ENCODE peak calls at places on chromosomes 12 and 14, in seven cellular contexts. U is BJ, B is foreskin fibroblast, V is colonic mucosa, H is psoas muscle, D is lung, T is fibroblast of pulmonary artery. G is an unnamed sample.

GRCh38 chr12:124774054-124774461 is 89.6 kb downstream of the SCARB1 start:
- DNase-seq in U (no peak), B (no peak), V (no peak), H (no peak), D (peak; percentile 46), T (peak; percentile 49), G (peak; percentile 67)

GRCh38 chr14:65255583-65256443 is 153.5 kb upstream of the MAX start:
- DNase-seq in U (no peak), B (peak; percentile 27), V (peak; percentile 94), H (no peak), D (peak; percentile 42), T (peak; percentile 38), G (peak; percentile 48)

GRCh38 chr14:65373671-65374039 is 38.9 kb upstream of the FUT8 start:
- DNase-seq in U (no peak), B (peak; percentile 41), V (no peak), H (no peak), D (no peak), T (no peak), G (no peak)

GRCh38 chr12:86660488-86661171 is 404.4 kb upstream of the MGAT4C start:
- DNase-seq in U (no peak), B (peak; percentile 69), V (no peak), H (no peak), D (no peak), T (peak; percentile 49), G (peak; percentile 18)

GRCh38 chr14:102314242-102315011 is 5.1 kb upstream of the ZNF839 start:
- DNase-seq in U (no peak), B (peak; percentile 93), V (peak; percentile 88), H (peak; percentile 85), D (peak; percentile 83), T (peak; percentile 87), G (peak; percentile 91)

GRCh38 chr12:23359975-23360638 is 589.4 kb downstream of the SOX5 start:
- DNase-seq in U (no peak), B (no peak), V (no peak), H (no peak), D (no peak), T (no peak), G (no peak)

GRCh38 chr12:50763637-50764115 is at the start of gene ATF1:
- DNase-seq in U (peak; percentile 55), B (peak; percentile 98), V (peak; percentile 90), H (peak; percentile 92), D (peak; percentile 90), T (peak; percentile 94), G (peak; percentile 94)

GRCh38 chr12:4849024-4849594 is 60.6 kb upstream of the KCNA1 start:
- DNase-seq in U (no peak), B (peak; percentile 56), V (no peak), H (no peak), D (no peak), T (peak; percentile 58), G (peak; percentile 63)

GRCh38 chr12:126095748-126096510 is 1030.7 kb downstream of the AACS start:
- DNase-seq in U (no peak), B (no peak), V (no peak), H (no peak), D (no peak), T (no peak), G (no peak)

GRCh38 chr12:51326762-51327439 is 2.9 kb upstream of the BIN2 start:
- DNase-seq in U (peak; percentile 26), B (peak; percentile 63), V (no peak), H (peak; percentile 23), D (no peak), T (peak; percentile 92), G (peak; percentile 79)

GRCh38 chr14:64955297-64955696 is 12.8 kb upstream of the GPX2 start:
- DNase-seq in U (no peak), B (no peak), V (no peak), H (no peak), D (no peak), T (no peak), G (no peak)

GRCh38 chr12:9673404-9674225 is 4.1 kb downstream of the CLEC2D start:
- DNase-seq in U (peak; percentile 63), B (peak; percentile 94), V (peak; percentile 34), H (peak; percentile 42), D (peak; percentile 56), T (peak; percentile 93), G (peak; percentile 93)

GRCh38 chr12:76158518-76159321 is 74.2 kb upstream of the NAP1L1 start:
- DNase-seq in U (peak; percentile 56), B (peak; percentile 84), V (peak; percentile 45), H (peak; percentile 26), D (peak; percentile 39), T (peak; percentile 70), G (peak; percentile 83)

GRCh38 chr12:94277426-94278000 is 129.1 kb downstream of the PLXNC1 start:
- DNase-seq in U (no peak), B (peak; percentile 50), V (no peak), H (no peak), D (no peak), T (no peak), G (peak; percentile 27)

GRCh38 chr12:65952737-65953209 is 128.5 kb downstream of the HMGA2 start:
- DNase-seq in U (no peak), B (peak; percentile 75), V (peak; percentile 31), H (no peak), D (no peak), T (no peak), G (no peak)

GRCh38 chr12:6909421-6910145 is 4.8 kb upstream of the ENO2 start:
- DNase-seq in U (no peak), B (no peak), V (no peak), H (no peak), D (no peak), T (no peak), G (no peak)

GRCh38 chr12:50739611-50740010 is 24.3 kb upstream of the ATF1 start:
- DNase-seq in U (no peak), B (no peak), V (no peak), H (no peak), D (no peak), T (no peak), G (no peak)

DNA sequence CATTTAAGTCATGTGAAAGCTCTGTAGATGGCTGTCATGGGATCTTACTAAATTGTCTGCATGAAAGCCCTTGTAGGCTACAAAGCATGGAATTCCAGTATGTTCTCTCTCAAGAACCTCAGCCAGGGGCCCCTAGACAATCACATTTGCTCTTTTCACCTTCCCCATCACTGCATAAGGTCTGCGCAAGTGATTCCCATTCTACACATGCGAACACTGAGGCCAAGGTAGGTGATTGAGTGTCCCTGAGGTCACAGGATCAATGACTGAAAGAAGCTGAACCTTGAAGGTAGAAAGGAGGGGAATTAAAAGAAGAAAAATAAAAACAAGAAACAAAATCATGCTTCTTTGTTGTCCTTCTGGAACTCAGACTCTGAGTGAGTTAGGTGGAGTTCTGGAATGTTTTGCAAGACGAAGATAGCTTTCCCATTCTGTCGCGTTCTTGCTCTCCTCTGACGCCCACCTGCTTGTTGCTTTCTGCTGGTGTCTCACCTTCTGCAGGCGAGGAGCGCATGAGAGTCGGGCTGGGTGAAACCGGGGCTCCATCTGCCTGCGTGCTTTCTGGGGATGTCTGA is 79.9 kb downstream of the SPRING1 start:
- DNase-seq in U (no peak), B (no peak), V (no peak), H (no peak), D (no peak), T (no peak), G (no peak)
- H3K4me3 ChIP-seq in U (peak overlapping the region; percentile 26), B (peak overlapping the region; percentile 37), V (peak overlapping the region; percentile 4), H (peak overlapping the region; percentile 44), D (no peak overlapping the region), T (peak overlapping the region; percentile 17), G (peak overlapping the region; percentile 23)

GRCh38 chr14:61517861-61518802 is 177.2 kb upstream of the HIF1A start:
- DNase-seq in U (no peak), B (no peak), V (peak; percentile 75), H (no peak), D (no peak), T (no peak), G (no peak)

GRCh38 chr14:61520546-61520945 is 174.8 kb upstream of the HIF1A start:
- DNase-seq in U (no peak), B (no peak), V (no peak), H (no peak), D (no peak), T (peak; percentile 53), G (no peak)

GRCh38 chr14:61521773-61522172 is 173.5 kb upstream of the HIF1A start:
- DNase-seq in U (no peak), B (no peak), V (peak; percentile 42), H (no peak), D (no peak), T (no peak), G (no peak)

GRCh38 chr14:61519106-61519505 is 176.2 kb upstream of the HIF1A start:
- DNase-seq in U (no peak), B (no peak), V (no peak), H (no peak), D (no peak), T (no peak), G (no peak)

DNA sequence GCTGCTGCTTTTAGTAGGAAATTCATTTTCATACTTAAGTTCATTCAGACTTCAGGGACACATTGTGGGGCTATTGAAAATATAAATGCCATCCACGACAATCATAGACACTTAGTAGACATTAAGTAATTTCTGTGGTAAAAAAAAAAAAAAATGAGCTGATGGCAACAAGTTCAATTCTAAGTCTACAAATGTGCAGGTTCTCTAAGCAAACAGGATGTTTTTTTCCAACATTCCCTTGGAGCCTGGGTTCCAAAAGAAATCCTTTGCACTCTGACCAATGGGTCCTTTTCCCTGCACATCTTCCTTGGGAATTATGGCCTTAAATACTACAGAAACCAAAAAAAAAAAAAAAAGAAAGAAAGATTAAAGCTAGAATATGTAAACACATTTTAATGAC is 175.6 kb upstream of the HIF1A start:
- DNase-seq in U (no peak), B (no peak), V (no peak), H (no peak), D (no peak), T (no peak), G (no peak)
- TF ChIP-seq CTCF in U (no peak), B (no peak), V (no peak), H (no peak), D (no peak), T (no peak), G (no peak)

GRCh38 chr12:132618683-132619043 is at the start of gene P2RX2:
- DNase-seq in U (no peak), B (no peak), V (no peak), H (no peak), D (no peak), T (no peak), G (no peak)
- H3K4me3 ChIP-seq in U (no peak within 1 kb of the TSS), B (no peak within 1 kb of the TSS), V (no peak within 1 kb of the TSS), H (no peak within 1 kb of the TSS), D (no peak within 1 kb of the TSS), T (no peak within 1 kb of the TSS), G (no peak within 1 kb of the TSS)

GRCh38 chr14:20698018-20698329 is 9.4 kb downstream of the ANG start:
- DNase-seq in U (no peak), B (no peak), V (no peak), H (no peak), D (no peak), T (no peak), G (no peak)
- TF ChIP-seq CTCF in U (no peak), B (no peak), V (no peak), H (no peak), D (no peak), T (no peak), G (no peak)